ENCODE peak calls at places on chromosomes 6 and 20, in six cellular contexts. O, S, C, B, A and Z are unnamed samples.

GRCh38 chr6:108609276-108609769 is 48.6 kb downstream of the FOXO3 start:
- DNase-seq in B (no peak), A (no peak), O (no peak), C (no peak), S (no peak), Z (no peak)

GRCh38 chr20:16003310-16003709 is 569.9 kb downstream of the KIF16B start:
- DNase-seq in S (no peak), O (no peak), C (no peak), A (no peak), B (no peak), Z (no peak)

GRCh38 chr6:80469977-80470376 is 363.5 kb downstream of the BCKDHB start:
- DNase-seq in S (no peak), A (no peak), C (no peak), O (no peak), B (no peak), Z (no peak)

GRCh38 chr20:11652128-11652527 is 265.6 kb upstream of the BTBD3 start:
- DNase-seq in S (no peak), O (no peak), C (no peak), B (no peak), A (no peak), Z (no peak)

GRCh38 chr6:29451471-29452193 is 5.2 kb downstream of the OR11A1 start:
- DNase-seq in S (no peak), C (no peak), A (no peak), B (no peak), O (no peak), Z (no peak)

GRCh38 chr6:134077301-134077700 is 24.9 kb upstream of the SLC2A12 start:
- DNase-seq in A (no peak), S (no peak), O (no peak), B (no peak), C (no peak), Z (no peak)

GRCh38 chr20:21835042-21835441 is 129.6 kb downstream of the PAX1 start:
- DNase-seq in C (no peak), O (no peak), A (no peak), B (no peak), S (no peak), Z (no peak)

GRCh38 chr20:22509090-22509938 is 75.1 kb downstream of the FOXA2 start:
- DNase-seq in C (no peak), S (no peak), A (no peak), B (no peak), O (no peak), Z (no peak)

GRCh38 chr6:7242835-7243187 is 70.2 kb downstream of the SSR1 start:
- DNase-seq in C (no peak), S (no peak), B (no peak), A (no peak), O (no peak), Z (no peak)

GRCh38 chr6:13406781-13407180 is 78.4 kb upstream of the TBC1D7 start:
- DNase-seq in B (no peak), O (no peak), C (no peak), S (no peak), A (no peak), Z (no peak)